ENCODE peak calls at places on chromosomes 13 and 19, in eight cellular contexts. A is breast epithelium, R is transverse colon, S is stomach, D is vagina, Y is HCT116, U is sigmoid colon, O is GM12878. H is an unnamed sample.
A peak's percentile ranks its signal among the peaks of the same experiment; 100 is the strongest.

GRCh38 chr19:16418597-16418962 is 53.2 kb downstream of the EPS15L1 start:
- DNase-seq in A (no peak), U (no peak), O (no peak), D (no peak), R (no peak), S (no peak), Y (no peak), H (no peak)

GRCh38 chr13:24636776-24637175 is 43.4 kb upstream of the ATP12A start:
- DNase-seq in R (no peak), Y (no peak), S (no peak), U (no peak), D (no peak), O (no peak), A (no peak), H (no peak)

GRCh38 chr13:70723732-70724131 is 615.5 kb upstream of the KLHL1 start:
- DNase-seq in U (no peak), D (no peak), S (no peak), Y (no peak), O (no peak), A (no peak), R (no peak), H (no peak)

GRCh38 chr13:99969934-99970760 is 1.4 kb downstream of the ZIC5 start:
- DNase-seq in O (no peak), A (no peak), U (no peak), Y (peak; percentile 66), S (no peak), D (no peak), R (no peak), H (peak; percentile 84)

GRCh38 chr19:55579766-55580621 is 654 bp downstream of the ZNF579 start:
- DNase-seq in U (no peak), Y (no peak), A (no peak), S (no peak), D (no peak), R (no peak), O (no peak), H (no peak)

GRCh38 chr19:45780448-45781281 is 1.6 kb downstream of the DMPK start:
- DNase-seq in Y (no peak), R (no peak), A (no peak), S (no peak), O (no peak), U (peak; percentile 71), D (no peak), H (no peak)

GRCh38 chr19:40600086-40600917 is 867 bp upstream of the LTBP4 start:
- DNase-seq in S (no peak), R (no peak), D (no peak), Y (no peak), U (peak; percentile 77), A (no peak), O (no peak), H (peak; percentile 87)

GRCh38 chr19:31943305-31943704 is 402.1 kb upstream of the ZNF507 start:
- DNase-seq in D (no peak), S (no peak), U (no peak), O (no peak), A (no peak), Y (no peak), R (no peak), H (no peak)

GRCh38 chr13:102721800-102722231 is 27.0 kb upstream of the METTL21C start:
- DNase-seq in D (no peak), O (no peak), S (no peak), A (no peak), Y (no peak), R (no peak), U (no peak), H (no peak)

GRCh38 chr19:46442808-46443450 is 14.2 kb upstream of the PNMA8C start:
- DNase-seq in A (no peak), S (peak; percentile 55), O (no peak), R (no peak), Y (no peak), U (no peak), D (no peak), H (peak; percentile 22)

GRCh38 chr13:66560189-66560588 is 669.9 kb downstream of the PCDH9 start:
- DNase-seq in R (no peak), U (no peak), Y (no peak), S (no peak), D (no peak), O (no peak), A (no peak), H (no peak)

GRCh38 chr13:107680115-107680514 is 535.2 kb downstream of the LIG4 start:
- DNase-seq in D (no peak), R (no peak), S (no peak), U (no peak), O (no peak), Y (no peak), A (no peak), H (no peak)

GRCh38 chr19:30781519-30781918 is 409.3 kb downstream of the ZNF536 start:
- DNase-seq in O (no peak), U (no peak), Y (no peak), S (no peak), D (peak; percentile 80), R (no peak), A (no peak), H (peak; percentile 63)

GRCh38 chr13:66661336-66661735 is 568.8 kb downstream of the PCDH9 start:
- DNase-seq in A (no peak), D (no peak), U (no peak), S (no peak), R (no peak), Y (no peak), O (no peak), H (no peak)

GRCh38 chr19:1210227-1210538 is 4.6 kb downstream of the STK11 start:
- DNase-seq in D (no peak), U (no peak), S (no peak), A (no peak), Y (no peak), O (no peak), R (no peak), H (no peak)

GRCh38 chr19:1206063-1206732 is 620 bp downstream of the STK11 start:
- DNase-seq in O (no peak), Y (no peak), S (no peak), R (no peak), D (no peak), U (no peak), A (no peak), H (no peak)

GRCh38 chr19:1206733-1207301 is 1.2 kb downstream of the STK11 start:
- DNase-seq in R (peak; percentile 41), D (no peak), A (no peak), O (no peak), U (no peak), Y (no peak), S (no peak), H (peak; percentile 87)

GRCh38 chr19:1199531-1199930 is 6.0 kb upstream of the STK11 start:
- DNase-seq in U (no peak), R (no peak), D (no peak), S (no peak), O (no peak), Y (no peak), A (no peak), H (peak; percentile 58)

DNA sequence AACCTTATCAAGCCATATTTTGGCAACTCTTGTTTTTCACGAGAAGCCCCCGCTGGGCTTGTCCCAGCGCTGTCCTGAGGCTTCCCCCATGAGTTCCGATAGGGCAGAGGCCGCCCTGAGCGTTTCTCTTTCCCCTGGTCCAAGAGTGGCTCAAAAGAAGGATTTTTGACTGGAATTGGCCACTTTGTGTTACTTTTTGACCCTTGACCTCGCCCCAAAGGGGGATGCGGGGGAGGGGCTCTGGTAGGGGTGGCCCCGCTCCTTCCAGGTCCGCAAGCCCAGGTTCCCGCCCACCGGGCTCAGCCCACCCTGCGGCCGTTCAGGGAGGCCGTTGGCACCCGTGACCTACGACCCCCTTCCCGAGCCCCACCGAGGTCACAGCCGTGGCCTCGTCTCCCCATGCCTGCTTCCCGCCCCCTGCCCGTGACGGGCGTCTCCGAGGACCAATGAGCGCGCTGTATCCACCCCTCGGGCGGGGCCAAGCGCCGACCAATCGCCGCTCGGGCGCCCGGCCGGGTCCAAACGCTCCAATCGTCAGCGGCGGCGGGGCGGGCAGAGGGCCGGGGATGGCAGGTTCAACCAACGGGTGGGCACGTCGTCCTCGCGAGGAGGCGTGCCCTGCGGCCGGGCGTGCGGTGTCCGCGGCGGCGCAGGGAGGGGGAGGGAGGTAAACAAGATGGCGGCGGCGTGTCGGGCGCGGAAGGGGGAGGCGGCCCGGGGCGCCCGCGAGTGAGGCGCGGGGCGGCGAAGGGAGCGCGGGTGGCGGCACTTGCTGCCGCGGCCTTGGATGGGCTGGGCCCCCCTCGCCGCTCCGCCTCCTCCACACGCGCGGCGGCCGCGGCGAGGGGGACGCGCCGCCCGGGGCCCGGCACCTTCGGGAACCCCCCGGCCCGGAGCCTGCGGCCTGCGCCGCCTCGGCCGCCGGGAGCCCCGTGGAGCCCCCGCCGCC is at the start of gene STK11:
- DNase-seq in D (peak; percentile 97), O (peak; percentile 83), Y (peak; percentile 89), R (peak; percentile 99), A (peak; percentile 99), S (peak; percentile 99), U (peak; percentile 99), H (peak; percentile 100)
- TF ChIP-seq POLR2AphosphoS5 in D (peak; percentile 79), O (no peak), Y (peak; percentile 67), R (peak; percentile 91), A (peak; percentile 74), S (peak; percentile 89), U (peak; percentile 87), H (peak; percentile 71)

GRCh38 chr19:10332965-10333757 is at the start of gene RAVER1:
- DNase-seq in R (peak; percentile 99), Y (peak; percentile 92), S (peak; percentile 99), O (peak; percentile 87), U (peak; percentile 99), A (peak; percentile 99), D (peak; percentile 96), H (peak; percentile 98)
- TF ChIP-seq POLR2A in R (peak; percentile 74), Y (peak; percentile 82), S (no peak), O (peak; percentile 96), U (peak; percentile 56), A (peak; percentile 14), D (peak; percentile 51), H (peak; percentile 35)

DNA sequence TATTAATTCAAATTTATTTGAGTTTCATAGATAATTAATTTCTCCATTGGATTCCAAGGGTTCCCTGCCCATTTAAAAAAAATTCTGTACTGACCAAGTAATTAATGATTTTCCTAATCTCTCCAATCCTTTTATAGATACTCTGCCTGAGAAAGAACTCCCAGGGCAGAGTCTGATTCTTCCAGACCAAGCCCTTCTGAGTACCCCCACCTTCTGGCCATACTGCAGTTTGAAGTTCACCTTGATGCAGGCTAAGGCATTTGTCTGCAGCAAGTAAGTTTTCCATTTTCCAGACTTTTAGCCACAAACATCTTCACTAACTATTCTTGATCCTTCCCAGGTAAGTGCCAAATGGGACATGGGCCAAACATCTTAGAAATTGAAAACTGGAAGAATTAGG is 195.9 kb downstream of the LHFPL6 start:
- DNase-seq in A (no peak), S (no peak), Y (no peak), U (no peak), O (no peak), R (no peak), D (no peak), H (no peak)
- TF ChIP-seq CTCF in A (no peak), S (no peak), Y (no peak), U (no peak), O (no peak), R (no peak), D (no peak), H (no peak)

GRCh38 chr19:33394723-33395560 is 21.4 kb downstream of the CEBPG start:
- DNase-seq in D (no peak), Y (no peak), U (peak; percentile 62), R (no peak), S (no peak), O (no peak), A (peak; percentile 22), H (peak; percentile 69)
- TF ChIP-seq POLR2AphosphoS5 in D (no peak), Y (no peak), U (no peak), R (no peak), S (no peak), O (no peak), A (no peak), H (no peak)